ENCODE peak calls at places on chromosome 15, in four cellular contexts. F, R, Y and Z are unnamed samples.

GRCh38 chr15:48392356-48392755 is 61.1 kb downstream of the DUT start:
- DNase-seq in R (no peak), F (no peak), Y (no peak), Z (peak; percentile 58)

GRCh38 chr15:50712018-50712417 is 25.4 kb upstream of the TRPM7 start:
- DNase-seq in F (no peak), Y (no peak), R (no peak), Z (no peak)

GRCh38 chr15:99326235-99326634 is 75.0 kb downstream of the LRRC28 start:
- DNase-seq in F (no peak), Y (no peak), R (no peak), Z (no peak)

GRCh38 chr15:43520138-43520537 is 2.7 kb downstream of the MAP1A start:
- DNase-seq in F (no peak), R (no peak), Y (no peak), Z (no peak)

GRCh38 chr15:101427606-101428487 is 61.7 kb downstream of the PCSK6 start:
- DNase-seq in R (no peak), F (no peak), Y (no peak), Z (no peak)

GRCh38 chr15:64950888-64951287 is 38.8 kb downstream of the SPG21 start:
- DNase-seq in F (no peak), Y (no peak), R (no peak), Z (no peak)

GRCh38 chr15:31091531-31091930 is 10.0 kb downstream of the TRPM1 start:
- DNase-seq in F (no peak), Y (peak; percentile 70), R (no peak), Z (no peak)

GRCh38 chr15:91141102-91141501 is 41.0 kb downstream of the SV2B start:
- DNase-seq in F (no peak), R (no peak), Y (no peak), Z (no peak)

GRCh38 chr15:40052604-40053003 is 13.6 kb upstream of the SRP14 start:
- DNase-seq in Y (no peak), R (no peak), F (no peak), Z (no peak)

GRCh38 chr15:99054892-99055291 is 47.3 kb upstream of the PGPEP1L start:
- DNase-seq in R (no peak), F (no peak), Y (no peak), Z (no peak)

GRCh38 chr15:26102988-26103387 is 239.9 kb upstream of the ATP10A start:
- DNase-seq in R (no peak), F (no peak), Y (peak; percentile 16), Z (no peak)

GRCh38 chr15:39785139-39785538 is 2.5 kb upstream of the FSIP1 start:
- DNase-seq in Y (no peak), R (no peak), F (peak; percentile 39), Z (no peak)

GRCh38 chr15:54304321-54304720 is 326.1 kb downstream of the UNC13C start:
- DNase-seq in R (no peak), F (no peak), Y (no peak), Z (no peak)

DNA sequence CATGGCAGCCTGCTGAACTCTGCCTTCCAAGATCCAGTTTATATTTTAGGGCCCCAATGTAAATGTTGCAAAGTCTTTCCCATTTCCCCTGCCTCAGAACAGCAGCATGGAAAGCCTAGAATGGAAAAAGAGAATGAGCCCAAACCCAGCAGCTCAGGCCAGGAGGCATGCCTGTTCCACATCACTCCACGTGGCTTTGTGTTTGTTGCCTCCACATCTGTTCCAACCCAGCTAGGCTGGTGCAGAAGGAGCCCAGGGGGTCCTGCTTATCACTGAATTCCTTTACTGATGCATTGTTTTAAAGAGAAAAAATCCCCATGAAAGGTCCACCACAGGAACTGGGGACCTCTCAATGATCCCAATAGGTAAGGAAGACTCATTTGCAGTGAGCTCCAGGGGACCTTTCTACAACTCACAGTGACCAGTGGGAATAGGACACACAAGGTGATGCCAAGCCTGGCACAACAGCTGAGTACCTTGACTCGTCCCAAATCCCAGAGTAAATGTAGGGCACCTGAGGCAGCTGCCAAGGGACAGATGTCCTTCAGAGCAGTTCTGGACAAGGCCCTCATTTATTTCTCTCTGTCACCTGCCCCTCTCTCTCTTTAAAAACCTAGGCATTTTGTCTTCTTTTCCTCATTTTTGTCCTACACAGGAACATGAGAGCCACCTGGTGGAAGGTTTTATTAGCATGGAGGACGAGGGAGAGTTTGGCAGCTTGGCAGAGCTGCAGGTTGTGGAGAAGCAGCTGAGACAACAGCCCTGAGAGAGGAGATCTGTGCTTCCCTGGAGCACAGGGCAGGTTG is 41.7 kb upstream of the ADAMTS17 start:
- DNase-seq in R (no peak), Y (no peak), F (peak; percentile 41), Z (peak; percentile 38)
- TF ChIP-seq CTCF in R (peak; percentile 8), Y (peak; percentile 20), F (peak; percentile 44), Z (peak; percentile 10)

GRCh38 chr15:32718082-32718821 is 448 bp downstream of the GREM1 start:
- DNase-seq in Y (no peak), F (peak; percentile 35), R (no peak), Z (no peak)
- H3K4me3 ChIP-seq in Y (peak overlapping the region; percentile 84), F (peak overlapping the region; percentile 16), R (peak overlapping the region; percentile 92), Z (no peak overlapping the region)

DNA sequence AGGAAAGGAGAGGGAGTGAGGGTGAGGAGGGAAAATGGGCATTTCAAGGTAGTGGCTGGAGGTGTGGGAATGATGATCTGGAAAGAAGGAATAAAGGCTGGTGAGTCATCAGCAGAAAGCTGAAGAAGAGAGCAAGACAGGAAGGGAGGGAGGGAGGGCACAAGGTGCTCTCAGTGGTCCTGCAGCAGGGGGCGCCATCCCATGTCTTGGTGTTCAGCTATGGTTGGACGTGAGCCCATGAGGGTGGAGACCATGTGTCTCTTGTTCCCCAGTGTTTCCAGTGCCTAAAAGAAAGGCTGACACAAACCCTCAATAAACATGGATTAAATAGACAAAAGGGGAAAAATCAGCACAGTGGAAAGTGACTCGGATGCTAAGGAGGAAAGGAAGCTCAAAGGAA is 228.5 kb downstream of the NTRK3 start:
- DNase-seq in Y (no peak), F (no peak), R (no peak), Z (no peak)
- TF ChIP-seq CTCF in Y (no peak), F (no peak), R (no peak), Z (no peak)

GRCh38 chr15:41512078-41512394 is 1.6 kb downstream of the LTK start:
- DNase-seq in F (no peak), Y (no peak), R (no peak), Z (no peak)

GRCh38 chr15:41510728-41511127 is 2.9 kb downstream of the LTK start:
- DNase-seq in F (no peak), R (no peak), Y (no peak), Z (no peak)

GRCh38 chr15:41511331-41512077 is 2.1 kb downstream of the LTK start:
- DNase-seq in Y (no peak), F (no peak), R (no peak), Z (no peak)

GRCh38 chr15:41512512-41513281 is 930 bp downstream of the LTK start:
- DNase-seq in Y (no peak), R (no peak), F (peak; percentile 23), Z (no peak)

DNA sequence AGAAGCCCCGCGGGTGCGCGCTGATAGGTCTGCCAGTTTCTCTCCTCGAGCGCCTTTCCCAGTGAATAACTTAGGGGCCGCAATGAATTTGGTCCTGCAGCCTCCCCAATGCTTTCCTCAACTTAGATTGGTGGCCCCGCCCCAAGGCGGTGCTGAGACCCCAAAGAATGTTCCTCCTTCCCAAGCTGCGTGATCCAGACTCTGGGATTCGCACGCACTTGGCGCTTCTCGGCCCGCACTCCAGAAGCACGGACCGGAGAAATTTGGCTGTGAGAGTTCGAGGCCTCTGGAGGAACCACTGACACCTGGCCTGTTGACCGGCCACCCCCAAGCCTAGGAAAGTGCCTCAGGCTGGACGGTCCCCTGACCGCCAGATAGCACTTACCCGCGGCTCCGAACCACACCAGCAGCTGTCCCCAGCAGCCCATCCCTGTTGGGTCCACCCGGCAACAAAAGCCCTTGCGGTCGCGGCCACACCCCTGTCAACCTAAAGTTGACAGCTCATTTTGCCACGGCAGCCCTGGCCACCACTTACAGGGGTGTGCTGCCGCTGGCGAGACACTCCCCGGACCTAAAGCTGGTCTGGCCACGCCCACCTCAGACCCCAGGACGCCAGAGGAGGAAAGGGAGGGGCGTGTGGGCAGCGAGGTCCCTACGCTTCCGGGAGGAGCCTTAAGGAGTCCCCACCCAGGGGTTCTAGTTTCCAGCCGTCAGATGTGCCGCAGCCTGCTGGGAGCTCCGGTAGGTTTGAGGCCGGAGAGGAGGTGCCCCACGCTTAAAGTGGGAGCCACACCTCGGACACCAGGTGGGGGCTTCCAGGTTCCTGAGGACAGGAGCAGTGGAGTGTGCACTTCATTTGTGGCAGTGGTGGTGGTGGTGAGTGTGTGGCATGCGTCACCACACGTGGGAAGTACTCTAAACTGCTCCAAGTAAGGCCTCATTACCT is at the start of gene LTK:
- DNase-seq in Y (no peak), R (no peak), F (peak; percentile 28), Z (no peak)
- H3K4me3 ChIP-seq in Y (peak within 1 kb of the TSS; percentile 1), R (peak within 1 kb of the TSS; percentile 36), F (no peak within 1 kb of the TSS), Z (peak within 1 kb of the TSS; percentile 39)

DNA sequence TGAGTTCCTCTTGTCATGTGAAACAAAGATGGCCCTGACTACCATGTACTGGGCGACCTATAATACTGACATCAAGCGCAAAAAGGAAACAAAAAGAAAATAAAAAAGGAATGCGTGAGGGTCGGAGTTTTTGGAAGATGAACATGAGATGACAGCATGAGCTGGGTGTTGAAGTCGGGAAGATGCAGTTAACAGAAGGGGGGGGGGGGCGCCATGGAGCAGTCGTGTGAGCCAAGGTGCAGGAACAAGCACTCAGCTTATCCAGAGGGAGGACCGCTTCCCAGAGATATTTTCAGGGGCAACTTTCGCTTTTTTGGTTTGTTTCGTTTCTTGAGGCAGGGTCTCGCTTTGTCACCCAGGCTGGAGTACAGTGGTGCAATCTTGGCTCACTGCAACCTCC is 110.2 kb downstream of the RORA start:
- DNase-seq in Y (no peak), F (no peak), R (no peak), Z (no peak)
- TF ChIP-seq CTCF in Y (peak; percentile 3), F (no peak), R (no peak), Z (no peak)

DNA sequence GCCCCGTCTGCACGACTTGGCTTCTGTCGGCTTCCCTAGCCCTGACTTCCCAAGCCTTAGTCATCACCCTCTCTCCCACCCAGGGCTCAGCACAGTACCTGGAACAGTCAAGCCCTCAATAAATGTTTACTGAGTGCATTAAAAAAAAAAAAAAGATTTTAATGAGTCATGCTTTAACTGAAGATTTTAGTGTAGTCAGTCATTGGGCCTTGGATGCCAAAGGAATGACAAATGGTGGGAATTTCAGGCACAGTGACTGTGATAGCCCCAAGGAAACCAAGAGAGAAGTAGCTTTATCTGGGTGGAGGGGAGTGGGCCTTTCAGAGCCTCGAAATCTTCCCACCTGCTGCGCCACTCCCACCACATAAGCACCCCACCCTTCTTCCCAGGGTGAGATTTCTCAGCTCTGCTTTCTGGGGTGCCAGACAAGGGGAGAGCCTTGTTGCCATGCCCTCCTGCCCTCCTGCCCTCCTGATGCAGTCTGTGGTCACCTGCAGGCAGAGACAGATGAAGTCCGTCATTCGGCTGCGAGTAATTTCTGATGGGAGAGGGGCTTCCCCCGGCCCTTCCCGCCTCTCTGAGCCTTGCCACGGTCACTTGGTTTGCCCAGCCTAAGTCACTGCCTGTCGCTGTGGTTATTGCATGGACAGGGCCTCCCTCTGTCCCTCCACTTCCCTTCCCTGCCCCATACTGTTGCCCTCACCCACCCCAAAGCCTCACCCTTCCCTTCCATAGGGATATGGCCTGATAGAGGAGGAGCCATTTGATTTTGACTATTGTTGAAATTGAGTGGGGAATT is 41.8 kb downstream of the SMAD3 start:
- DNase-seq in Y (peak; percentile 100), R (peak; percentile 97), F (peak; percentile 83), Z (peak; percentile 72)
- H3K4me3 ChIP-seq in Y (no peak overlapping the region), R (peak overlapping the region; percentile 2), F (no peak overlapping the region), Z (no peak overlapping the region)